ENCODE peak calls at places on chromosomes 4 and X, in nine cellular contexts. C is dorsolateral prefrontal cortex, K is fibroblast of the aortic adventitia, W is thoracic aorta, D is osteocyte, V is neural crest cell, F is astrocyte of the spinal cord, I is AG09309, R is GM10248. U is an unnamed sample.
A peak's percentile ranks its signal among the peaks of the same experiment; 100 is the strongest.

GRCh38 chr4:156803056-156803455 is 168.5 kb downstream of the PDGFC start:
- DNase-seq in C (no peak), K (peak; percentile 48), W (no peak), D (no peak), V (no peak), F (no peak), I (peak; percentile 17), R (no peak), U (no peak)

GRCh38 chrX:135543924-135544323 is 23.5 kb downstream of the INTS6L start:
- DNase-seq in C (no peak), K (no peak), W (no peak), D (no peak), V (no peak), F (no peak), I (no peak), R (no peak), U (no peak)

GRCh38 chr4:153223418-153223792 is 19.2 kb downstream of the TRIM2 start:
- DNase-seq in C (no peak), K (peak; percentile 41), W (no peak), D (no peak), V (no peak), F (no peak), I (no peak), R (no peak), U (no peak)

GRCh38 chr4:122663814-122664610 is 43.1 kb upstream of the IL21 start:
- DNase-seq in C (no peak), K (peak; percentile 49), W (no peak), D (no peak), V (no peak), F (no peak), I (no peak), R (no peak), U (no peak)

GRCh38 chrX:154462396-154462795 is 4.3 kb downstream of the PLXNA3 start:
- DNase-seq in C (peak; percentile 55), K (no peak), W (no peak), D (no peak), V (no peak), F (no peak), I (no peak), R (no peak), U (no peak)

GRCh38 chrX:68868902-68869800 is 40.3 kb downstream of the EFNB1 start:
- DNase-seq in C (no peak), K (no peak), W (no peak), D (no peak), V (no peak), F (no peak), I (no peak), R (no peak), U (no peak)

GRCh38 chrX:111560801-111561200 is 49.4 kb downstream of the SERTM2 start:
- DNase-seq in C (no peak), K (no peak), W (no peak), D (no peak), V (no peak), F (no peak), I (no peak), R (no peak), U (no peak)

GRCh38 chr4:107243141-107243779 is 207.1 kb upstream of the DKK2 start:
- DNase-seq in C (no peak), K (peak; percentile 47), W (no peak), D (no peak), V (no peak), F (peak; percentile 66), I (no peak), R (no peak), U (no peak)

GRCh38 chr4:1244081-1244977 is 4.6 kb downstream of the CTBP1 start:
- DNase-seq in C (no peak), K (no peak), W (no peak), D (no peak), V (no peak), F (no peak), I (no peak), R (no peak), U (peak; percentile 7)

GRCh38 chrX:27838176-27838575 is 30.4 kb downstream of the MAGEB10 start:
- DNase-seq in C (no peak), K (peak; percentile 36), W (no peak), D (no peak), V (no peak), F (no peak), I (no peak), R (no peak), U (no peak)

GRCh38 chrX:45524296-45524695 is 323.6 kb upstream of the DIPK2B start:
- DNase-seq in C (no peak), K (peak; percentile 74), W (no peak), D (no peak), V (no peak), F (peak; percentile 66), I (no peak), R (no peak), U (no peak)

DNA sequence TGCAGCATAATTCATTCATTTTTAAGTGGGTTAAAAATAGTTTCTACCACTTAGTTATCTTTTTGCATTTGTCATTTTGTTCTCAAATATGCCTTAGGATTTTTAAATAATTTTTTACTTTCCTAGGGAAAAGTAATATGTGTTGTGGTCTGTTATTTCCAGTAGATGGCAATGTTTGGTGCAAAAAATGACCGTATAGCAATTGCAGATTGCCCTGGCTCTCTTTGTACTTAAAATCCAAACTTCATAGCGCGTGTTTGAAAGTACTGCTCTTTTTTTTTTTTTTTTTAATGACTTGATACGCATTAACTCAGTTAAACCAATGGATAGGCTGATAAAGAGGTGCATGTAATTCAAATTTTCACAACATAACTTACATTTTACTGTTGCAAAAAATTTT is 74.4 kb upstream of the RBMX start:
- DNase-seq in C (no peak), K (peak; percentile 64), W (no peak), D (no peak), V (no peak), F (peak; percentile 44), I (peak; percentile 7), R (no peak), U (no peak)
- TF ChIP-seq CTCF in C (peak; percentile 48), K (peak; percentile 54), W (no peak), D (peak; percentile 57), V (peak; percentile 63), F (peak; percentile 40), I (peak; percentile 51), R (peak; percentile 25), U (peak; percentile 52)

GRCh38 chr4:71945791-71946190 is 86.0 kb upstream of the NPFFR2 start:
- DNase-seq in C (no peak), K (no peak), W (no peak), D (no peak), V (no peak), F (no peak), I (no peak), R (no peak), U (no peak)

GRCh38 chr4:71941001-71941400 is 90.8 kb upstream of the NPFFR2 start:
- DNase-seq in C (no peak), K (peak; percentile 9), W (no peak), D (no peak), V (peak; percentile 10), F (no peak), I (no peak), R (no peak), U (no peak)

DNA sequence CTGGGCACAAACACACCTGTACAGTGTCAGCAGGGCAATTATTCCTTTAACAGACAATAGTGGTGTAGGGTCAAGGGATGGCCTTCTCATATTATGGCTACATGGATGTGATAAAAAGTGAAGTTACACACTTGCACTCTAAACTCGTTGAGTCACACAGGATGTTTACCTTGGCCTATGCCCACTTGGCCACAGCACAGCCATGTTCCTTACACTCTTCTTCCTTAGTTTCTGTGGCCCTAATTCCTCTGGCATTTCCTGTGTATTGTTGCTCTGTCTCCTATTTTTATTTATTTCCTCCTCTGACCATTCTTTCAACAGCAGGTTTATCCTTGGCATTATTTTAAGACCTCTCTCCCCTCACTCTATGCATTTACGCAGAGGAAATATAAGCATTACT is 86.8 kb upstream of the NPFFR2 start:
- DNase-seq in C (no peak), K (peak; percentile 12), W (no peak), D (no peak), V (no peak), F (peak; percentile 54), I (no peak), R (no peak), U (no peak)
- TF ChIP-seq CTCF in C (no peak), K (no peak), W (no peak), D (no peak), V (no peak), F (no peak), I (no peak), R (no peak), U (no peak)

GRCh38 chrX:8455600-8455999 is 9.0 kb upstream of the VCX3B start:
- DNase-seq in C (no peak), K (no peak), W (no peak), D (no peak), V (no peak), F (no peak), I (no peak), R (no peak), U (no peak)
- TF ChIP-seq CTCF in C (no peak), K (no peak), W (no peak), D (no peak), V (peak; percentile 33), F (peak; percentile 3), I (no peak), R (no peak), U (no peak)

DNA sequence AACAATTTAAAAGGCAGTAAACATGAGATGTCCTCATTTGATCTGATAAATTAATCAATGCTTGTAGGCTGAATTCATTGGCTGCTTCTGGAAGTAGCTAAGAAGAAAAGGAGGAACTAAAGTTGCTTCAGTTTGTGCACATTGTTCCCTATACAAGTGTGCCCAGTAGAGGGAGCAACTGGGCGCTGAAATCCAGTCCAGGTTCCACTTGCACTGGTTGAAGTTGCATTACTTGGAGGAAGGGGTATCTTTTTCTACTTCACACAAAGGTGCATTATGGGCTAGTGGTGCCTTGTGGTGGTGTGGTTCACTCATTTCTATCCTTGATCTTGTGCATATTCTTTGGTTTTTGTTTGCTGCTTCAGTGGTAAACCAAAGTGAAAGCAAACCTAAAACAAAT is 67.9 kb upstream of the SOX3 start:
- DNase-seq in C (peak; percentile 34), K (peak; percentile 2), W (no peak), D (no peak), V (peak; percentile 54), F (peak; percentile 39), I (no peak), R (peak; percentile 16), U (peak; percentile 34)
- TF ChIP-seq CTCF in C (peak; percentile 75), K (peak; percentile 61), W (no peak), D (peak; percentile 67), V (peak; percentile 84), F (peak; percentile 72), I (peak; percentile 59), R (peak; percentile 46), U (peak; percentile 80)

DNA sequence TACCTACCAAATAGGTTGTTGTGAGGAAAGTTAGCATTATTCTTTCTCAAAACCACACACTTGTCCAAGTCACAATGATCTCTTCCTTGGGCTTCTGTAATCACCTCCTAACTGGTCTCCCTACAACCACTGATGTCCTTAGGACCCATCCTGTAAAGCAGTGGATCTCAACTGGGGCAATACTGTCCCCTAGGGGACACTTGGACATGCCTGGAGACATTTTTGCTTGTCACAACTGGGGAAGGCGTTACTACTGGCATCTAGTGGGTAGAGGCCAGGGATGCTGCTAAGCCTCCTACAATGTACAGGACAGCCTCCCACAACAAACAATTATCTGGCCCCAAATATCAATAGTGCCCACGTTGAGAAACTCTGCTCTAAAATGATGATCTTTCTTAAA is 118.7 kb upstream of the AP1S2 start:
- DNase-seq in C (peak; percentile 47), K (peak; percentile 27), W (no peak), D (no peak), V (peak; percentile 10), F (peak; percentile 21), I (no peak), R (peak; percentile 24), U (no peak)
- TF ChIP-seq CTCF in C (peak; percentile 69), K (peak; percentile 40), W (no peak), D (peak; percentile 24), V (peak; percentile 42), F (peak; percentile 54), I (peak; percentile 68), R (peak; percentile 34), U (peak; percentile 25)

U was measured in progenitor cell of endocrine pancreas.